ENCODE peak calls at places on chromosomes 2 and 18, in seven cellular contexts. C is cardiac muscle cell, B is tibial artery, U is AG04450, N is A673, T is pancreas, L is uterus. K is an unnamed sample. For H3K9me3, the result is how much of the 10 kb centered on the place peaks cover.

GRCh38 chr2:217463402-217464075 is 539.3 kb downstream of the TNS1 start:
- DNase-seq in C (no peak), B (no peak), U (no peak), N (no peak), T (no peak), L (no peak), K (no peak)

GRCh38 chr18:64710105-64710861 is 561.4 kb upstream of the LINC00305 start:
- DNase-seq in C (no peak), B (no peak), U (no peak), N (no peak), T (no peak), L (no peak), K (no peak)

GRCh38 chr2:228318218-228318617 is 136.7 kb upstream of the SPHKAP start:
- DNase-seq in C (peak), B (no peak), U (no peak), N (peak), T (peak), L (no peak), K (no peak)

GRCh38 chr2:47301277-47301618 is 101.7 kb upstream of the MSH2 start:
- DNase-seq in C (no peak), B (no peak), U (no peak), N (no peak), T (no peak), L (no peak), K (no peak)

GRCh38 chr18:61544178-61544577 is 210.9 kb downstream of the CDH20 start:
- DNase-seq in C (peak), B (no peak), U (no peak), N (no peak), T (no peak), L (no peak), K (no peak)

GRCh38 chr18:30455741-30456140 is 586.8 kb downstream of the DSC3 start:
- DNase-seq in C (no peak), B (no peak), U (no peak), N (no peak), T (no peak), L (no peak), K (no peak)

GRCh38 chr2:16124881-16125613 is 184.7 kb downstream of the MYCN start:
- DNase-seq in C (no peak), B (no peak), U (no peak), N (no peak), T (no peak), L (no peak), K (no peak)

GRCh38 chr2:54634564-54635511 is 88.6 kb upstream of the EML6 start:
- DNase-seq in C (no peak), B (peak), U (no peak), N (peak), T (no peak), L (peak), K (no peak)

GRCh38 chr18:57004366-57005121 is 142.3 kb upstream of the BOD1L2 start:
- DNase-seq in C (no peak), B (no peak), U (peak), N (peak), T (no peak), L (no peak), K (no peak)

GRCh38 chr2:191631754-191632153 is 46.2 kb upstream of the NABP1 start:
- DNase-seq in C (no peak), B (peak), U (no peak), N (peak), T (peak), L (no peak), K (no peak)

GRCh38 chr2:176107731-176108181 is 676 bp downstream of the HOXD11 start:
- DNase-seq in C (no peak), B (no peak), U (no peak), N (peak), T (no peak), L (peak), K (no peak)

GRCh38 chr2:23901966-23902942 is 24.7 kb downstream of the ATAD2B start:
- DNase-seq in C (no peak), B (no peak), U (no peak), N (peak), T (no peak), L (no peak), K (no peak)

GRCh38 chr2:229572434-229573338 is 141.7 kb downstream of the DNER start:
- DNase-seq in C (no peak), B (no peak), U (no peak), N (no peak), T (no peak), L (no peak), K (no peak)

GRCh38 chr18:22167091-22167470 is 2.3 kb upstream of the GATA6 start:
- DNase-seq in C (no peak), B (peak), U (no peak), N (no peak), T (peak), L (no peak), K (no peak)

GRCh38 chr2:54669677-54670484 is 53.6 kb upstream of the EML6 start:
- DNase-seq in C (no peak), B (peak), U (no peak), N (peak), T (no peak), L (peak), K (no peak)

DNA sequence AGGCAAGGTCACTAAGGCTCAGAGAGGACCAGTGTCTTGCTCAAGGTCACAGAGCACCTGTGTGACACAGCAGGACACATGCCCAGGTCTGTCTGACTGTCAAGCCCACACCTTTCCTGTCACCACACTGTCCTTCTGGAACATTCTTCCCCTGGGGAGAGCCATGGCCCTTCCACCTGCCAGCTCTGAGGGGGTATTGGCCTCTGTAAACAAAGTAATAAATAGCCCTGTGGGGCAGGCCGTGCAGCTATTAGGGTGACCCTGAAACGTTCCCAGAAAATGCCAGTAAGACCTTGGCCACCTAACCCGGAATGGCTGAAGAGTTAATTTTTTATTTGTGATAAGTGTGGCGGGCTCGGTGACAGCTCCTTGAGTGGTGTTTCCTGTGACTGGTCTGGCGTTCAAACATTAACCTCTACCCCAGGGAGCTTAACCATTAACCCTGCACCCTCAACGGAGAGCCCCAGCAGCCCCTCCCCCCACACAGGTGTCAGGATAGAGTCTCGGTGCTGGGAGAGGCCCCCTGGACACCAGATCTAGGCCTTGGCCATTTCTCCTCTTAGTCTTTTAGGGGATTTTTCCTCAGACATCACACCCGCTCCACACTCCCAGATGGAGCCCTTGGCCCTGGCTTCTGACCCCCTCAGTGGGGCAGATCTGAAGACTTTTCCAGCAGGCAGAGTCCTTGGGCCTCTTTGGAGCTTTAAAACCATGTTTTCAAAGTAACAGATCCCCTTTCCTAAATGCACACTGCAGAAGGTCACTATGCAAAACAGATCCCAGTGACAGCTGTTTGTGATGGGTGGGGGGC is 36.6 kb downstream of the SCTR start:
- DNase-seq in C (peak), B (no peak), U (no peak), N (no peak), T (peak), L (no peak), K (no peak)
- H3K27ac ChIP-seq in C (no peak), B (no peak), U (no peak), N (no peak), T (peak), L (no peak), K (no peak)

GRCh38 chr2:204713211-204713610 is 167.9 kb downstream of the PARD3B start:
- DNase-seq in C (no peak), B (no peak), U (no peak), N (no peak), T (no peak), L (no peak), K (no peak)

GRCh38 chr2:204720874-204721273 is 175.6 kb downstream of the PARD3B start:
- DNase-seq in C (no peak), B (no peak), U (no peak), N (no peak), T (no peak), L (no peak), K (no peak)

GRCh38 chr2:204717591-204717990 is 172.3 kb downstream of the PARD3B start:
- DNase-seq in C (no peak), B (no peak), U (no peak), N (no peak), T (no peak), L (no peak), K (no peak)

GRCh38 chr2:204718607-204719006 is 173.3 kb downstream of the PARD3B start:
- DNase-seq in C (no peak), B (no peak), U (no peak), N (no peak), T (no peak), L (no peak), K (no peak)

DNA sequence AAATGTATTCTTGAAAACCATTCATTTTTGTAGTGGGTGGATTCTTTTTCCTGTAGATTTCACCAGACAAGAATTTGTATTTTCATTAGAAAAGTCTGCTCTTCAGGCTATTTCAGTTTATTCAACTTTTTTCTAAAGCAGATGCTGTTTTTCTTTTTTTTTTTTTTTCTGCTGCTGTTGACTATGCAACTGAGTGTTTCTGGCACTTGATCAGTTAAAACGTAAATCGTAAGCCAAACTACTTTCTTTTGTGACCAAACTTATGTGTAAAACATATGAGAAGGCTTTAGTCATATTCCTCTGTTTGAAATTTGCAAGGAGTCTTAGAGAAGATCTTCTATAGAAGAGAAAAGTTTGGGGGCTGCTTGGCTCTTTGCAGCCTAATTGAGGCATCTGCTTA is 170.1 kb downstream of the PARD3B start:
- DNase-seq in C (no peak), B (no peak), U (no peak), N (no peak), T (no peak), L (no peak), K (no peak)
- H3K9me3 ChIP-seq in C (under half), B (under half), U (under half), N (under half), T (under half), L (under half), K (under half)

DNA sequence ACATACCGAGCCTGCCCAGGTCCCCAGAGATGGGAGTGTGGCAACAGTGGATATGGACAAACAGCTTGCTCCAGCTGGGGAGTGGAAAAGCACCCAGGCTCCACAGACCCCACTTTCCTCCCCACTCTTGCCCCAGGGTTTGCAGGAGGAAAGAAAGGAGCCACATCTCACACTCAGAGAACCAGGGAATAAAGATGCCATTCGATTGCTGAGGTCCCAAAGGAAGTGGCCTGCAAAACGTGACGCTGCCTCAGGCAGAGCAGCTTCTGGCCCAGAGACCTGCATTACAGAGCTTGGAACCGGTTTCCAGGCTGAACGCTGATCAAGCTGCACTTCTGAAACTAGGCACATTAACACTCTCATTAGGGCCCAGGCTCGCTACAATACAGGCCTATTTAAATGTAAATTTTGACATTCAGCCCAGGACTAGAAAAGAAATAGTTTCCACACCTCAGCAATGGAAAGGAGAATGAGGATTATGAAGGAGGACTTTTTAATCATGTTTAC is 221.5 kb upstream of the RAB6C start:
- DNase-seq in C (no peak), B (no peak), U (no peak), N (no peak), T (no peak), L (no peak), K (no peak)
- H3K27ac ChIP-seq in C (no peak), B (no peak), U (no peak), N (no peak), T (no peak), L (no peak), K (no peak)

DNA sequence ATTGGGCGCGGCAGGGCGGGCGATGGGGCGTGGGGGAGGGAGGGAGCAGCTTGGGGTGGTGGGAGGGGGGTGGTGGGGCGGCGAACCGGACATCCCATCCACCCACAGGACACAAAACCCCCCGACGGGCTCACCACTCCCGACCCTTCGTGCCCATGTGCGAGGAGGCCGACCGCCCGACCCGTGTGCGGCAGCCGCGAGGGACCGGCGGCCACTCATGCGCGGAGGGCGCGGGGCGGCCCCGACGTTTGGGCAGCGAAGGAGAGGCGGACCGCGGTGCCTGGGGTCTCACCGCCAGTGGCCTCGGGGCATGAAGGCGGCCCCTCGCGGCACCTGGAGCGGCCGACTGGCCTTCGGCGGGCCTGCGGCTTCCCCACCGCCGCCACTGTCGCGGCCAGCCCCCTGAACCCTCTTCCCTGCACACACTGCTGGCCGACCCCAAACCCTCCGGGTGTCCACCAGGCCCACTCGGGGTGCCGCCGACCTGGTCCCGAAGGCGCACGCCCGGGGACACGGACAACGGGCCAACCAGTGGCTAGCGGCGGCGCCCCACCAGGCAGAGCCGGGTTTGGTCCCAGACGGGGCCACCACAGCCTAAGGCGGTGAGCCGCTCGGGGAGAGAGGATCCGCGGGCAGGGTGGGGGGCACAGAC is 94.6 kb upstream of the ANKRD30BL start:
- DNase-seq in C (no peak), B (no peak), U (no peak), N (no peak), T (no peak), L (no peak), K (no peak)
- H3K9me3 ChIP-seq in C (under half), B (under half), U (half or more), N (under half), T (under half), L (under half), K (under half)

GRCh38 chr2:239318091-239318725 is 82.6 kb downstream of the HDAC4 start:
- DNase-seq in C (no peak), B (peak), U (no peak), N (no peak), T (no peak), L (peak), K (no peak)
- H3K27ac ChIP-seq in C (peak), B (peak), U (no peak), N (no peak), T (no peak), L (peak), K (peak)

K was measured in naive thymus-derived CD4-positive, alpha-beta T cell.